ENCODE peak calls at places on chromosomes 11 and 22, in five cellular contexts. Q, X, O, D and V are unnamed samples.

GRCh38 chr11:17529814-17530162 is 14.4 kb downstream of the USH1C start:
- DNase-seq in Q (no peak), X (no peak), O (no peak), D (no peak), V (no peak)

GRCh38 chr22:33332538-33332937 is 274.4 kb upstream of the SYN3 start:
- DNase-seq in Q (no peak), X (no peak), O (no peak), D (no peak), V (no peak)

GRCh38 chr11:3177931-3178330 is 12.8 kb upstream of the OSBPL5 start:
- DNase-seq in Q (no peak), X (peak), O (no peak), D (no peak), V (no peak)

GRCh38 chr11:87722756-87723599 is 452.3 kb downstream of the RAB38 start:
- DNase-seq in Q (peak), X (peak), O (peak), D (peak), V (no peak)

GRCh38 chr11:13354335-13354734 is 76.7 kb downstream of the BMAL1 start:
- DNase-seq in Q (no peak), X (peak), O (peak), D (no peak), V (no peak)

GRCh38 chr11:66705587-66706335 is 23.3 kb downstream of the SPTBN2 start:
- DNase-seq in Q (no peak), X (no peak), O (no peak), D (no peak), V (no peak)

GRCh38 chr22:19527861-19528417 is 3.7 kb upstream of the CLDN5 start:
- DNase-seq in Q (peak), X (peak), O (peak), D (no peak), V (no peak)

GRCh38 chr11:72683782-72684200 is 9.6 kb upstream of the PDE2A start:
- DNase-seq in Q (peak), X (peak), O (peak), D (peak), V (no peak)

GRCh38 chr11:119207607-119208006 is 1.5 kb downstream of the CBL start:
- DNase-seq in Q (no peak), X (no peak), O (no peak), D (no peak), V (no peak)

GRCh38 chr22:32823024-32823730 is 21.7 kb downstream of the TIMP3 start:
- DNase-seq in Q (no peak), X (no peak), O (peak), D (peak), V (no peak)

GRCh38 chr11:18140145-18140544 is 7.8 kb downstream of the MRGPRX3 start:
- DNase-seq in Q (no peak), X (no peak), O (no peak), D (no peak), V (no peak)

GRCh38 chr11:111591187-111591960 is 10.9 kb upstream of the SIK2 start:
- DNase-seq in Q (no peak), X (no peak), O (no peak), D (no peak), V (no peak)

GRCh38 chr11:8426076-8426475 is 162.4 kb upstream of the LMO1 start:
- DNase-seq in Q (no peak), X (no peak), O (no peak), D (no peak), V (no peak)

GRCh38 chr11:12979928-12980689 is 29.0 kb upstream of the RASSF10 start:
- DNase-seq in Q (no peak), X (no peak), O (no peak), D (peak), V (no peak)

GRCh38 chr11:126993599-126993998 is 7.0 kb downstream of the KIRREL3 start:
- DNase-seq in Q (no peak), X (peak), O (peak), D (no peak), V (no peak)

GRCh38 chr11:44943118-44943517 is 7.6 kb downstream of the TP53I11 start:
- DNase-seq in Q (no peak), X (no peak), O (no peak), D (no peak), V (no peak)

GRCh38 chr22:29873943-29874342 is 9.0 kb upstream of the MTMR3 start:
- DNase-seq in Q (no peak), X (no peak), O (no peak), D (no peak), V (no peak)

GRCh38 chr11:11968511-11969280 is 39.7 kb downstream of the DKK3 start:
- DNase-seq in Q (peak), X (peak), O (peak), D (no peak), V (no peak)

GRCh38 chr11:120710354-120711187 is 199.0 kb downstream of the GRIK4 start:
- DNase-seq in Q (peak), X (peak), O (peak), D (peak), V (no peak)

GRCh38 chr22:47102648-47103047 is 340.2 kb downstream of the TBC1D22A start:
- DNase-seq in Q (no peak), X (no peak), O (peak), D (peak), V (no peak)

GRCh38 chr11:3207530-3208189 is 11.0 kb downstream of the MRGPRG start:
- DNase-seq in Q (no peak), X (no peak), O (no peak), D (no peak), V (no peak)

GRCh38 chr11:28815110-28815509 is 706.9 kb downstream of the METTL15 start:
- DNase-seq in Q (no peak), X (no peak), O (no peak), D (no peak), V (no peak)

GRCh38 chr11:117824571-117825537 is at the start of gene FXYD2:
- DNase-seq in Q (peak), X (no peak), O (no peak), D (no peak), V (no peak)

GRCh38 chr11:112366012-112366411 is 105.4 kb upstream of the PLET1 start:
- DNase-seq in Q (no peak), X (no peak), O (no peak), D (no peak), V (no peak)

GRCh38 chr11:102226702-102227101 is 90.6 kb upstream of the BIRC3 start:
- DNase-seq in Q (peak), X (peak), O (peak), D (no peak), V (no peak)

GRCh38 chr22:31950226-31950625 is 5.9 kb downstream of the YWHAH start:
- DNase-seq in Q (no peak), X (peak), O (no peak), D (no peak), V (no peak)

GRCh38 chr11:8867856-8868705 is 42.9 kb upstream of the AKIP1 start:
- DNase-seq in Q (peak), X (peak), O (peak), D (peak), V (no peak)

GRCh38 chr11:46491661-46492331 is 100.2 kb upstream of the CHRM4 start:
- DNase-seq in Q (peak), X (peak), O (peak), D (no peak), V (no peak)

GRCh38 chr11:57735655-57736298 is 5.5 kb upstream of the SELENOH start:
- DNase-seq in Q (no peak), X (no peak), O (no peak), D (no peak), V (no peak)

GRCh38 chr11:69599502-69599901 is 41.5 kb upstream of the CCND1 start:
- DNase-seq in Q (no peak), X (peak), O (no peak), D (no peak), V (no peak)

GRCh38 chr22:49101873-49102272 is 725.8 kb downstream of the BRD1 start:
- DNase-seq in Q (no peak), X (no peak), O (no peak), D (no peak), V (no peak)

GRCh38 chr11:80748207-80748606 is 1307.4 kb upstream of the TENM4 start:
- DNase-seq in Q (no peak), X (no peak), O (no peak), D (no peak), V (no peak)

GRCh38 chr11:102456381-102456780 is 3.8 kb upstream of the TMEM123 start:
- DNase-seq in Q (peak), X (peak), O (peak), D (peak), V (no peak)

GRCh38 chr11:31827458-31828206 is 16.5 kb upstream of the PAX6 start:
- DNase-seq in Q (no peak), X (no peak), O (peak), D (no peak), V (no peak)

GRCh38 chr22:23800297-23801237 is 13.8 kb downstream of the SMARCB1 start:
- DNase-seq in Q (no peak), X (no peak), O (no peak), D (no peak), V (no peak)

GRCh38 chr22:37430941-37431340 is 3.7 kb upstream of the ELFN2 start:
- DNase-seq in Q (no peak), X (no peak), O (no peak), D (no peak), V (no peak)

GRCh38 chr22:46797355-46797754 is 34.9 kb downstream of the TBC1D22A start:
- DNase-seq in Q (peak), X (peak), O (peak), D (peak), V (no peak)

GRCh38 chr11:6319879-6320410 is 356 bp downstream of the CAVIN3 start:
- DNase-seq in Q (peak), X (peak), O (peak), D (no peak), V (no peak)

GRCh38 chr22:27531782-27532530 is 269.6 kb downstream of the MN1 start:
- DNase-seq in Q (peak), X (peak), O (peak), D (no peak), V (no peak)

GRCh38 chr11:57792870-57793269 is 31.3 kb downstream of the CTNND1 start:
- DNase-seq in Q (no peak), X (no peak), O (no peak), D (no peak), V (peak)

GRCh38 chr22:39183991-39184585 is 31.6 kb upstream of the CBX7 start:
- DNase-seq in Q (peak), X (peak), O (peak), D (peak), V (no peak)
- H3K9ac ChIP-seq in Q (peak), X (peak), O (no peak), D (no peak), V (no peak)

GRCh38 chr22:40594346-40594745 is 42.2 kb downstream of the MRTFA start:
- DNase-seq in Q (no peak), X (no peak), O (no peak), D (no peak), V (no peak)

GRCh38 chr22:40595497-40596234 is 40.9 kb downstream of the MRTFA start:
- DNase-seq in Q (no peak), X (peak), O (no peak), D (no peak), V (no peak)

GRCh38 chr22:40599731-40600130 is 36.8 kb downstream of the MRTFA start:
- DNase-seq in Q (no peak), X (no peak), O (no peak), D (no peak), V (no peak)

GRCh38 chr22:40594924-40595323 is 41.6 kb downstream of the MRTFA start:
- DNase-seq in Q (no peak), X (no peak), O (peak), D (peak), V (no peak)

GRCh38 chr22:40597541-40598453 is 38.7 kb downstream of the MRTFA start:
- DNase-seq in Q (peak), X (peak), O (peak), D (no peak), V (no peak)
- H3K4me3 ChIP-seq in Q (peak), X (peak), O (no peak), D (no peak), V (no peak)

GRCh38 chr11:65488273-65489058 is 10.4 kb upstream of the MALAT1 start:
- DNase-seq in Q (peak), X (peak), O (peak), D (no peak), V (no peak)
- H3K27ac ChIP-seq in Q (peak), X (peak), O (peak), D (peak), V (peak)

GRCh38 chr22:36325163-36326031 is 62.4 kb downstream of the MYH9 start:
- DNase-seq in Q (peak), X (peak), O (peak), D (no peak), V (no peak)

GRCh38 chr22:36323855-36324331 is 63.9 kb downstream of the MYH9 start:
- DNase-seq in Q (peak), X (peak), O (no peak), D (no peak), V (no peak)

GRCh38 chr22:36322602-36322915 is 65.2 kb downstream of the MYH9 start:
- DNase-seq in Q (no peak), X (no peak), O (no peak), D (no peak), V (no peak)

GRCh38 chr22:36323182-36323854 is 64.4 kb downstream of the MYH9 start:
- DNase-seq in Q (peak), X (peak), O (peak), D (no peak), V (no peak)

DNA sequence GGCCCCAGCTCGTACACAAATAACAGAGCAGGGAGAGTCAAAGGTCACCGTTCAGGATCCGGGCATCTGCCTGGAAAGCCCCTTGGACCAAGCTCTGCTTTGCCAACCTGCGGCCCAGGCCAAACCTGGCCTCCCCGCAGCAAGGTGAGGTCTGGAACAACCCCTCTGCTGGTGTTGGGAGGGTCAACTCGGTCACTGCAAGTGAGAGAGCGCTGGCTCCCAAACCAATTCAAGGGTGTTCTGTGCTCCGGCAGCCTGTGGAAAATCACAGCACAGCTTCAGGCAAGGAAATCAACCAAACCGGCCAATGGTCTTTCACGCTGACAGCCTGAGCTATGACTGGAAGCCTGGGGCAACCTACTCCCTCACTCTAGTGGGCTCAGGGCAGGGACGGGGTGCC is 63.4 kb downstream of the MYH9 start:
- DNase-seq in Q (no peak), X (peak), O (no peak), D (no peak), V (no peak)
- H3K9ac ChIP-seq in Q (peak), X (peak), O (peak), D (peak), V (peak)

DNA sequence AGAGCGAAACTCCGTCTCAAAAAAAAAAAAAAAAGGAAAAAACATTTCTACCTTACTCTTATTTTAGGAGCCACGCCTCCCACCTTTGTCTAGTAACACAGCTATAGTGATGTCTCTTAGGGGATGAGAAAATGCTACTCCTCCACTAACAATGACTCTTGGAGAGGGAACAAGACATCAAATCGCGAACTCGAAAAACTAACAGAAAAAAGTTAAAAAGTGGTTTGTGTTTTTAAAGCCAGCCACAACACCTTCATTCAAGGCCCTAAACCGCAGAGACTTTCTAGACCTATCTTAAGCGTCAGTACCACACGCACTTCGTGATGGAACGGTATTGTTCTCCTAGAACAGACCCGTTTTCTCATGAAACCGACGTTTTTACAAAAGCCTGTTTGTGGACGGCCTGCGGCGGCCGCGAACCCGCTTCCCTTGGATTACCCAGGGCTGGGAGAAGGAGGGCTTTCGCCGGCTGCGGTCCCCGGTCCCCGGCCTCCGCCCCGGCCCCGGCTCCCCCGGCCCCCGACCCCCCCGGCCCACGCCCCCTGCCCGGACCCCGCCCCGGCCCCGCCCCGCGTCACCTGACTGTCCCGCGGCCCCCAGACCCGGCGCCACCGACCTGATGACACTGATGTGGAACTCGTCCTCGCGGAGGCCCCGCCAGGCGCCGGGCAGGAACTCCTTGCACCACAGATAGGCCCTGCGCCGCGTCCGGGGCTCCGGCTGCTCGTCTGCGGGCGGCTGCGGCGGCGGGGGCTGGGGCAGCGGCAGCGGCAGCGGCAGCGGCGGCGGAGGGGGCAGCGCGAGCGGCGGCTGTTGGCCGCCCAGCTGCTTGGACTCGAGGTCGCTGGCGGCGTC is 749 bp downstream of the CHKA start:
- DNase-seq in Q (peak), X (peak), O (peak), D (peak), V (no peak)
- H3K4me3 ChIP-seq in Q (peak), X (peak), O (peak), D (peak), V (peak)